ENCODE peak calls at places on chromosome 5, in four cellular contexts. N is GM12891; L is left colon; V is stimulated activated CD4-positive, alpha-beta T cell treated with anti-CD3 and anti-CD28 coated beads, Interleukin-1b, Interleukin-23, amount 100 ng/mL, for 48 hours. E is an unnamed sample.

GRCh38 chr5:60916646-60917045 is 28.2 kb downstream of the ERCC8 start:
- DNase-seq in N (no peak), V (no peak), L (no peak), E (no peak)

GRCh38 chr5:177233802-177234201 is 69.7 kb downstream of the RAB24 start:
- DNase-seq in N (no peak), L (no peak), V (no peak), E (no peak)

GRCh38 chr5:892390-893136 is at the start of the genes BRD9 and TRIP13:
- DNase-seq in N (peak), L (peak), V (peak), E (peak)

GRCh38 chr5:159220206-159220605 is 10.9 kb upstream of the RNF145 start:
- DNase-seq in N (no peak), L (no peak), V (no peak), E (no peak)

GRCh38 chr5:124253421-124253820 is 493.0 kb downstream of the ZNF608 start:
- DNase-seq in V (no peak), N (no peak), L (no peak), E (no peak)

GRCh38 chr5:109247943-109248342 is 161.8 kb downstream of the PJA2 start:
- DNase-seq in L (no peak), N (no peak), V (no peak), E (no peak)

GRCh38 chr5:107242411-107242810 is 428.3 kb downstream of the EFNA5 start:
- DNase-seq in V (no peak), N (no peak), L (no peak), E (no peak)

GRCh38 chr5:125575561-125576504 is 829.4 kb upstream of the ZNF608 start:
- DNase-seq in L (peak), V (no peak), N (no peak), E (peak)

GRCh38 chr5:175521313-175521833 is 43.0 kb downstream of the SFXN1 start:
- DNase-seq in L (no peak), N (no peak), V (peak), E (no peak)

GRCh38 chr5:4245076-4245475 is 649.4 kb downstream of the IRX1 start:
- DNase-seq in N (no peak), L (no peak), V (no peak), E (no peak)

GRCh38 chr5:123412206-123412605 is 11.0 kb downstream of the CEP120 start:
- DNase-seq in V (no peak), L (no peak), N (no peak), E (no peak)

GRCh38 chr5:72244862-72245371 is 75.1 kb downstream of the MRPS27 start:
- DNase-seq in L (no peak), V (no peak), N (no peak), E (no peak)

GRCh38 chr5:140596364-140596763 is 31.7 kb downstream of the SLC35A4 start:
- DNase-seq in L (no peak), V (no peak), N (no peak), E (no peak)

GRCh38 chr5:135239461-135240282 is 159.4 kb downstream of the MACROH2A1 start:
- DNase-seq in L (no peak), N (no peak), V (no peak), E (no peak)

GRCh38 chr5:110159202-110159601 is 469.5 kb downstream of the MAN2A1 start:
- DNase-seq in V (no peak), L (no peak), N (no peak), E (no peak)

GRCh38 chr5:174337276-174338203 is 292.0 kb downstream of the NSG2 start:
- DNase-seq in V (no peak), L (no peak), N (no peak), E (no peak)

GRCh38 chr5:147819371-147819770 is 12.1 kb downstream of the SPINK1 start:
- DNase-seq in L (no peak), V (no peak), N (no peak), E (no peak)

GRCh38 chr5:57383093-57383861 is 99.3 kb downstream of the ACTBL2 start:
- DNase-seq in N (no peak), L (no peak), V (peak), E (no peak)

GRCh38 chr5:176535655-176536131 is 1.5 kb downstream of the RNF44 start:
- DNase-seq in V (no peak), L (no peak), N (no peak), E (no peak)

GRCh38 chr5:141638771-141639170 is 2.0 kb downstream of the RELL2 start:
- DNase-seq in L (no peak), V (no peak), N (no peak), E (no peak)

GRCh38 chr5:151141535-151141934 is 16.0 kb downstream of the ANXA6 start:
- DNase-seq in V (peak), L (peak), N (peak), E (peak)

GRCh38 chr5:36390640-36391039 is 88.9 kb upstream of the RANBP3L start:
- DNase-seq in N (no peak), L (no peak), V (no peak), E (no peak)

GRCh38 chr5:173672891-173673290 is 56.4 kb upstream of the BOD1 start:
- DNase-seq in N (no peak), V (no peak), L (no peak), E (no peak)

GRCh38 chr5:32462618-32463017 is 18.1 kb upstream of the ZFR start:
- DNase-seq in N (no peak), L (no peak), V (peak), E (no peak)

GRCh38 chr5:171484460-171484899 is 65.0 kb downstream of the FGF18 start:
- DNase-seq in V (peak), N (peak), L (no peak), E (peak)

GRCh38 chr5:174175869-174176268 is 130.4 kb downstream of the NSG2 start:
- DNase-seq in N (no peak), L (no peak), V (no peak), E (no peak)

GRCh38 chr5:142484821-142485387 is 160.1 kb upstream of the SPRY4 start:
- DNase-seq in L (no peak), N (no peak), V (no peak), E (no peak)

GRCh38 chr5:149549461-149550266 is 1.6 kb downstream of the CSNK1A1 start:
- DNase-seq in V (peak), N (peak), L (peak), E (peak)

GRCh38 chr5:63456279-63456678 is 506.0 kb downstream of the HTR1A start:
- DNase-seq in V (no peak), L (no peak), N (no peak), E (no peak)

GRCh38 chr5:154830219-154830595 is 20.2 kb downstream of the FAXDC2 start:
- DNase-seq in V (no peak), N (no peak), L (no peak), E (no peak)

GRCh38 chr5:150238646-150239045 is 48.8 kb downstream of the SLC6A7 start:
- DNase-seq in L (no peak), V (no peak), N (no peak), E (no peak)

GRCh38 chr5:124783794-124784193 is 37.4 kb upstream of the ZNF608 start:
- DNase-seq in L (no peak), N (no peak), V (no peak), E (no peak)

GRCh38 chr5:61575103-61575502 is 243.0 kb downstream of the ZSWIM6 start:
- DNase-seq in L (no peak), V (no peak), N (no peak), E (no peak)

GRCh38 chr5:14327624-14328023 is 184.5 kb downstream of the TRIO start:
- DNase-seq in V (no peak), N (no peak), L (no peak), E (no peak)

E was measured in transverse colon.